ENCODE peak calls at places on chromosome 20, in eight cellular contexts. X is endodermal cell; I is CD8-positive, alpha-beta memory T cell; H is pancreas; D is tibial artery; B is cardiac muscle cell; O is BE2C; A is endothelial cell of umbilical vein. S is an unnamed sample.

GRCh38 chr20:4102381-4102780 is 87.0 kb upstream of the RNF24 start:
- DNase-seq in X (no peak), I (no peak), H (no peak), D (no peak), B (no peak), O (no peak), A (no peak), S (peak)

GRCh38 chr20:37193821-37194220 is 14.5 kb upstream of the MROH8 start:
- DNase-seq in X (no peak), I (no peak), H (no peak), D (no peak), B (no peak), O (no peak), A (no peak), S (no peak)

GRCh38 chr20:1255675-1256074 is 10.4 kb upstream of the SNPH start:
- DNase-seq in X (no peak), I (no peak), H (no peak), D (no peak), B (no peak), O (no peak), A (peak), S (no peak)

GRCh38 chr20:12775041-12775440 is 233.7 kb upstream of the SPTLC3 start:
- DNase-seq in X (no peak), I (no peak), H (no peak), D (no peak), B (no peak), O (no peak), A (no peak), S (no peak)

GRCh38 chr20:64048402-64049044 is 916 bp downstream of the SOX18 start:
- DNase-seq in X (peak), I (no peak), H (no peak), D (no peak), B (peak), O (peak), A (no peak), S (no peak)

GRCh38 chr20:52269327-52269726 is 77.7 kb upstream of the ZFP64 start:
- DNase-seq in X (no peak), I (no peak), H (no peak), D (no peak), B (no peak), O (no peak), A (no peak), S (no peak)

GRCh38 chr20:14672066-14672465 is 334.7 kb upstream of the FLRT3 start:
- DNase-seq in X (no peak), I (no peak), H (no peak), D (no peak), B (no peak), O (no peak), A (no peak), S (no peak)

GRCh38 chr20:47860049-47860830 is 75.0 kb upstream of the SULF2 start:
- DNase-seq in X (no peak), I (no peak), H (no peak), D (no peak), B (no peak), O (no peak), A (no peak), S (no peak)

GRCh38 chr20:36179170-36179945 is 24.8 kb downstream of the EPB41L1 start:
- DNase-seq in X (no peak), I (no peak), H (no peak), D (no peak), B (no peak), O (peak), A (no peak), S (no peak)

GRCh38 chr20:36845288-36845969 is 30.5 kb upstream of the TLDC2 start:
- DNase-seq in X (peak), I (no peak), H (no peak), D (no peak), B (no peak), O (peak), A (no peak), S (no peak)

GRCh38 chr20:16691381-16691780 is 38.4 kb upstream of the SNRPB2 start:
- DNase-seq in X (no peak), I (no peak), H (no peak), D (no peak), B (no peak), O (no peak), A (no peak), S (no peak)

GRCh38 chr20:32040142-32040953 is 11.7 kb upstream of the HCK start:
- DNase-seq in X (no peak), I (no peak), H (no peak), D (peak), B (peak), O (no peak), A (no peak), S (peak)

GRCh38 chr20:37192137-37192854 is 12.9 kb upstream of the MROH8 start:
- DNase-seq in X (peak), I (peak), H (peak), D (peak), B (peak), O (peak), A (peak), S (peak)

GRCh38 chr20:7736336-7736735 is 203.9 kb downstream of the HAO1 start:
- DNase-seq in X (no peak), I (no peak), H (no peak), D (no peak), B (no peak), O (no peak), A (peak), S (peak)

GRCh38 chr20:34713194-34713943 is 9.2 kb downstream of the TP53INP2 start:
- DNase-seq in X (no peak), I (no peak), H (no peak), D (no peak), B (peak), O (peak), A (peak), S (peak)

GRCh38 chr20:32761831-32762753 is at the start of gene DNMT3B:
- DNase-seq in X (peak), I (peak), H (peak), D (peak), B (peak), O (peak), A (peak), S (peak)

GRCh38 chr20:44056010-44056698 is 130.8 kb downstream of the JPH2 start:
- DNase-seq in X (peak), I (no peak), H (no peak), D (no peak), B (peak), O (peak), A (peak), S (peak)

GRCh38 chr20:47300071-47300470 is 56.4 kb downstream of the ZMYND8 start:
- DNase-seq in X (no peak), I (no peak), H (no peak), D (no peak), B (no peak), O (no peak), A (no peak), S (no peak)

GRCh38 chr20:5834436-5835005 is 84.3 kb downstream of the SHLD1 start:
- DNase-seq in X (no peak), I (no peak), H (no peak), D (no peak), B (no peak), O (no peak), A (no peak), S (no peak)

GRCh38 chr20:46575794-46576495 is 25.5 kb upstream of the OCSTAMP start:
- DNase-seq in X (peak), I (no peak), H (no peak), D (no peak), B (no peak), O (no peak), A (no peak), S (no peak)

GRCh38 chr20:16488086-16488485 is 85.2 kb downstream of the KIF16B start:
- DNase-seq in X (no peak), I (no peak), H (no peak), D (no peak), B (no peak), O (no peak), A (no peak), S (no peak)

GRCh38 chr20:16434087-16434664 is 139.1 kb downstream of the KIF16B start:
- DNase-seq in X (peak), I (peak), H (no peak), D (peak), B (peak), O (peak), A (peak), S (peak)

GRCh38 chr20:60316759-60317158 is 358.5 kb downstream of the CDH26 start:
- DNase-seq in X (no peak), I (no peak), H (no peak), D (no peak), B (no peak), O (no peak), A (no peak), S (no peak)

GRCh38 chr20:1567392-1568165 is 10.1 kb upstream of the SIRPD start:
- DNase-seq in X (peak), I (no peak), H (no peak), D (no peak), B (no peak), O (no peak), A (peak), S (peak)

GRCh38 chr20:61170521-61170920 is 81.5 kb upstream of the CDH4 start:
- DNase-seq in X (peak), I (no peak), H (no peak), D (no peak), B (no peak), O (no peak), A (no peak), S (no peak)

GRCh38 chr20:12970372-12970821 is 38.4 kb upstream of the SPTLC3 start:
- DNase-seq in X (peak), I (no peak), H (no peak), D (no peak), B (peak), O (no peak), A (peak), S (peak)

GRCh38 chr20:31527266-31527665 is 13.0 kb downstream of the HM13 start:
- DNase-seq in X (no peak), I (no peak), H (no peak), D (no peak), B (no peak), O (no peak), A (no peak), S (no peak)

GRCh38 chr20:18678599-18678998 is 90.7 kb downstream of the DTD1 start:
- DNase-seq in X (no peak), I (no peak), H (no peak), D (no peak), B (no peak), O (no peak), A (no peak), S (no peak)

GRCh38 chr20:57481281-57481711 is 43.6 kb downstream of the CTCFL start:
- DNase-seq in X (peak), I (no peak), H (no peak), D (peak), B (no peak), O (no peak), A (no peak), S (no peak)
- H3K4me3 ChIP-seq in X (no peak), I (peak), H (no peak), D (no peak), B (no peak), O (no peak), A (no peak), S (no peak)

GRCh38 chr20:23100754-23101107 is 14.6 kb upstream of the CD93 start:
- DNase-seq in X (no peak), I (no peak), H (no peak), D (no peak), B (no peak), O (no peak), A (no peak), S (no peak)
- H3K4me3 ChIP-seq in X (no peak), I (no peak), H (no peak), D (no peak), B (no peak), O (no peak), A (no peak), S (no peak)

GRCh38 chr20:41362748-41363140 is 3.9 kb downstream of the EMILIN3 start:
- DNase-seq in X (no peak), I (no peak), H (no peak), D (no peak), B (no peak), O (no peak), A (no peak), S (no peak)
- H3K4me3 ChIP-seq in X (no peak), I (no peak), H (no peak), D (no peak), B (no peak), O (no peak), A (no peak), S (no peak)

DNA sequence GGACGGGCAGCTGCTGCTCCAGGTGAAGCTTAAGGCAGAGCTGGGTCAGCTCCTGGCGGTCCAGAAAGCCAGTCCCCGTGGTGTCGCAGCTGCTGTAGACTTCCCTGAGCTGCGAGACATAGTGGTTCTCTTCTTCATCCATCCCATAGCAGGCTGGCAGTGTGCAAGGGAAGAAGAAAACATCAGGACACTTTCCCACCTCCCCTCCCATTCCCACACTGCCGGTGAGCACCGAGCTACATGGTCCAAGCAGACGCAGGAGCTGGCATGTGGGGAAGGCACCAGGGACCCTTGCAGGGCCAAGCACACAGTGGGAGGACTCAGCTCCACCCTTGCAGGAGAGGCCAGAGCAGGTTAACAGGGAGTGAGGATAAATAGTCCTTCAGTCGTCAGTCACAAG is 58.9 kb downstream of the NINL start:
- DNase-seq in X (no peak), I (no peak), H (no peak), D (no peak), B (no peak), O (no peak), A (no peak), S (no peak)
- H3K4me3 ChIP-seq in X (no peak), I (no peak), H (no peak), D (no peak), B (no peak), O (no peak), A (no peak), S (no peak)

GRCh38 chr20:23084845-23085355 is 1.2 kb downstream of the CD93 start:
- DNase-seq in X (no peak), I (no peak), H (no peak), D (no peak), B (no peak), O (no peak), A (peak), S (no peak)

GRCh38 chr20:23087587-23088275 is 1.6 kb upstream of the CD93 start:
- DNase-seq in X (no peak), I (no peak), H (no peak), D (no peak), B (no peak), O (no peak), A (no peak), S (no peak)

GRCh38 chr20:23086931-23087411 is 847 bp upstream of the CD93 start:
- DNase-seq in X (no peak), I (no peak), H (no peak), D (peak), B (no peak), O (no peak), A (peak), S (no peak)

GRCh38 chr20:23085415-23086055 is 589 bp downstream of the CD93 start:
- DNase-seq in X (no peak), I (no peak), H (no peak), D (no peak), B (no peak), O (no peak), A (no peak), S (no peak)

DNA sequence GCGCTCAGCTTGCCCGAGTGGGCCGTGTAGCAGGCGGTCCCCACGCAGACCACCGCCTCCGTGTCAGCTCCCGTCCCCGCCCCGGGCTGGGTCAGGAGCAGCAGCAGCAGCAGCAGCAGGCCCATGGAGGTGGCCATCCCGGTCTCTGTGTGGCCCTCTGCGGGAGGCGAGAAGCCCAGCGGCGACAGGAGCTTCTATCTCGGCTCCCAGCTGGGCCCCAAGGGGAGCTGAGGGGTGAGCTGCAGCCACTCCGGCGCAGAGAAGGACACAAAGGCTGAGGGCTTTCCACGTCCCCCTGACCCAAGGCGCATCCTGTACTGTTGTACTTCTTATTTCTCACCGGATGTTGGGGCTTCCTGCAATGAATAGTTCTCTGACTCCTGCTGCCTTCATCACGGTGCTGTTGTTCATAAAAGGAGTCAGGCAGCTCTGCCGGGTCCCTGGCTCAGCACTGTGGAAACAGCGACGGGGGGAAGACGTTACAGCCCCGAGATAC is at the start of gene CD93:
- DNase-seq in X (no peak), I (no peak), H (no peak), D (peak), B (no peak), O (no peak), A (peak), S (peak)
- H3K4me3 ChIP-seq in X (no peak), I (no peak), H (peak), D (peak), B (no peak), O (no peak), A (peak), S (no peak)

GRCh38 chr20:58894652-58895051 is 42.1 kb downstream of the GNAS start:
- DNase-seq in X (no peak), I (no peak), H (no peak), D (no peak), B (no peak), O (no peak), A (no peak), S (no peak)

GRCh38 chr20:58895099-58895795 is 42.7 kb downstream of the GNAS start:
- DNase-seq in X (no peak), I (no peak), H (no peak), D (no peak), B (no peak), O (no peak), A (no peak), S (no peak)

GRCh38 chr20:58896820-58897219 is 44.3 kb downstream of the GNAS start:
- DNase-seq in X (no peak), I (no peak), H (no peak), D (no peak), B (no peak), O (no peak), A (no peak), S (no peak)

GRCh38 chr20:58897493-58897892 is 45.0 kb downstream of the GNAS start:
- DNase-seq in X (no peak), I (no peak), H (no peak), D (no peak), B (no peak), O (no peak), A (no peak), S (no peak)

DNA sequence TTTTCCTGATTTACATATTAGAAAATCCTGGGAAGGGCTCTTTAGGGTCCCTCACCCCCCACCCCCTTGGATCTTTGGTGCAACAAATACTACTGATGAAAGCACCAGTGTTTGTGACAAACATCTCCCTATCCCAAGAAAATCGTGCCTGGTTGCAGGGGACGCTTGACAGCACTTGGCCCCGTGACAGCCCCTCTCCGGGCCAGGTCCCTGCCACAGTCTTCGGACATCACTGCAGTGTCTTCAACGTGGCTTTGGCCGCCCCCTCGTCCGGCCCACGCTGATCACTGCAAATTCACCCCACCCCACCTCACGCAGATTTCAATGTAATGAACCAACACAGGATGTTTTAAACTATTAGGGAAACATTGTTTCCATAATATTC is 43.3 kb downstream of the GNAS start:
- DNase-seq in X (no peak), I (no peak), H (no peak), D (no peak), B (no peak), O (peak), A (no peak), S (no peak)
- H3K4me3 ChIP-seq in X (peak), I (no peak), H (no peak), D (peak), B (no peak), O (peak), A (no peak), S (no peak)

GRCh38 chr20:45100563-45101245 is at the start of gene KCNS1:
- DNase-seq in X (peak), I (no peak), H (peak), D (no peak), B (peak), O (no peak), A (peak), S (peak)
- H3K4me3 ChIP-seq in X (no peak), I (no peak), H (peak), D (no peak), B (no peak), O (no peak), A (no peak), S (no peak)

DNA sequence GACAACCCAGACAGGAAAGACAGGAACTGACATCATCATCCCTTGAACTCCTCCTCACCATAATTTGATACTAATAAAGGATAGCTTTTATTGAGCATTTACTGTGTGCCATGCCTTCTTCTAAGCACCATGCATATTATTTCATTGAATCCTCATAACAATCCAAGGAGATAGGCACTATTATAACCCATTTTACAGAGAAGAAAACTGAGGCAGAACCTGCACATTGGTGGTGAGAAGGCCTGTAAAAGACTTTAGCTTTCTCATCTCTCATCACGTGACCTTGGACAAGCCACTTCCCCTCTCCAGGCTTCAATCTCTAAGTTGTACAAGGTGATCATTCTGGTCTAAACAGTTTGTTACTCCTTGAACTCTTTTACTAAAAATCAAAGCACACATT is 34.5 kb upstream of the PREX1 start:
- DNase-seq in X (no peak), I (no peak), H (no peak), D (no peak), B (no peak), O (no peak), A (no peak), S (no peak)
- H3K4me3 ChIP-seq in X (no peak), I (no peak), H (no peak), D (no peak), B (no peak), O (no peak), A (no peak), S (no peak)

GRCh38 chr20:3068075-3068474 is 3.3 kb upstream of the OXT start:
- DNase-seq in X (no peak), I (no peak), H (no peak), D (no peak), B (no peak), O (no peak), A (no peak), S (no peak)

GRCh38 chr20:3071610-3072529 is at the start of gene OXT:
- DNase-seq in X (peak), I (peak), H (no peak), D (no peak), B (no peak), O (no peak), A (peak), S (no peak)

GRCh38 chr20:3072530-3073250 is 1.3 kb downstream of the OXT start:
- DNase-seq in X (no peak), I (no peak), H (no peak), D (no peak), B (no peak), O (no peak), A (no peak), S (no peak)

GRCh38 chr20:3068986-3069900 is 2.2 kb upstream of the OXT start:
- DNase-seq in X (peak), I (no peak), H (no peak), D (no peak), B (no peak), O (no peak), A (no peak), S (no peak)

GRCh38 chr20:3071266-3071609 is 182 bp upstream of the OXT start:
- DNase-seq in X (no peak), I (no peak), H (no peak), D (no peak), B (no peak), O (no peak), A (no peak), S (no peak)
- H3K4me3 ChIP-seq in X (no peak), I (peak), H (no peak), D (peak), B (no peak), O (no peak), A (no peak), S (no peak)

S was measured in epithelial cell of esophagus.